ENCODE peak calls at places on chromosomes 7 and 10, in ten cellular contexts. X is endothelial cell, H is left lung, U is GM12865, R is GM13977, Q is fibroblast of lung, K is OCI-LY7, O is HCT116, M is mesothelial cell of epicardium, L is thoracic aorta. E is an unnamed sample.

GRCh38 chr10:58854811-58855210 is 321.6 kb upstream of the PHYHIPL start:
- DNase-seq in X (no peak), H (no peak), U (no peak), R (no peak), Q (no peak), K (no peak), O (no peak), M (no peak), L (no peak), E (no peak)

GRCh38 chr10:51422311-51423120 is 276.9 kb downstream of the CSTF2T start:
- DNase-seq in X (peak; percentile 50), H (no peak), U (peak; percentile 54), R (peak; percentile 23), Q (peak; percentile 80), K (peak; percentile 23), O (peak; percentile 16), M (peak; percentile 59), L (no peak), E (no peak)

GRCh38 chr10:59876695-59877094 is 29.7 kb downstream of the CCDC6 start:
- DNase-seq in X (no peak), H (no peak), U (no peak), R (no peak), Q (no peak), K (no peak), O (no peak), M (no peak), L (no peak), E (no peak)

GRCh38 chr10:97127960-97128850 is 57.6 kb downstream of the SLIT1 start:
- DNase-seq in X (no peak), H (no peak), U (no peak), R (no peak), Q (no peak), K (no peak), O (no peak), M (no peak), L (no peak), E (no peak)

GRCh38 chr10:61973923-61974322 is 72.4 kb downstream of the ARID5B start:
- DNase-seq in X (no peak), H (no peak), U (peak; percentile 37), R (no peak), Q (peak; percentile 10), K (peak; percentile 62), O (no peak), M (no peak), L (no peak), E (no peak)

GRCh38 chr7:119270045-119270464 is 1002.9 kb upstream of the KCND2 start:
- DNase-seq in X (peak; percentile 49), H (no peak), U (peak; percentile 71), R (peak; percentile 6), Q (peak; percentile 77), K (peak; percentile 73), O (peak; percentile 56), M (peak; percentile 45), L (no peak), E (no peak)

GRCh38 chr7:25493811-25494366 is 265.6 kb upstream of the NPVF start:
- DNase-seq in X (no peak), H (no peak), U (no peak), R (no peak), Q (no peak), K (no peak), O (no peak), M (no peak), L (no peak), E (no peak)

GRCh38 chr10:114544045-114544659 is 113.9 kb downstream of the ABLIM1 start:
- DNase-seq in X (no peak), H (no peak), U (peak; percentile 91), R (peak; percentile 65), Q (no peak), K (peak; percentile 96), O (no peak), M (no peak), L (no peak), E (peak; percentile 49)

GRCh38 chr7:47389171-47389922 is 192.6 kb downstream of the TNS3 start:
- DNase-seq in X (no peak), H (no peak), U (no peak), R (no peak), Q (no peak), K (no peak), O (no peak), M (no peak), L (no peak), E (no peak)

GRCh38 chr10:99921948-99922347 is 87.8 kb downstream of the DNMBP start:
- DNase-seq in X (no peak), H (no peak), U (no peak), R (no peak), Q (no peak), K (no peak), O (peak; percentile 71), M (no peak), L (no peak), E (no peak)

GRCh38 chr10:8088504-8088903 is 34.0 kb downstream of the GATA3 start:
- DNase-seq in X (no peak), H (no peak), U (peak; percentile 43), R (peak; percentile 55), Q (no peak), K (no peak), O (no peak), M (no peak), L (no peak), E (no peak)

GRCh38 chr7:128027485-128027980 is 3.7 kb downstream of the LRRC4 start:
- DNase-seq in X (no peak), H (no peak), U (no peak), R (no peak), Q (no peak), K (no peak), O (no peak), M (no peak), L (no peak), E (no peak)

GRCh38 chr10:133002685-133003084 is 60.3 kb upstream of the CFAP46 start:
- DNase-seq in X (no peak), H (no peak), U (no peak), R (no peak), Q (no peak), K (no peak), O (no peak), M (no peak), L (no peak), E (no peak)

GRCh38 chr10:63143984-63144383 is 10.9 kb downstream of the NRBF2 start:
- DNase-seq in X (no peak), H (no peak), U (no peak), R (no peak), Q (no peak), K (no peak), O (no peak), M (no peak), L (no peak), E (no peak)

GRCh38 chr7:107234436-107234835 is 65.6 kb downstream of the HBP1 start:
- DNase-seq in X (no peak), H (no peak), U (no peak), R (no peak), Q (no peak), K (no peak), O (no peak), M (no peak), L (no peak), E (no peak)

GRCh38 chr10:71077143-71077581 is 135.2 kb upstream of the UNC5B start:
- DNase-seq in X (no peak), H (peak; percentile 57), U (no peak), R (no peak), Q (no peak), K (no peak), O (no peak), M (peak; percentile 36), L (no peak), E (peak; percentile 4)

GRCh38 chr10:33196710-33197406 is 137.6 kb downstream of the NRP1 start:
- DNase-seq in X (no peak), H (no peak), U (no peak), R (no peak), Q (peak; percentile 37), K (no peak), O (no peak), M (no peak), L (no peak), E (no peak)

GRCh38 chr10:130615463-130615862 is 479.3 kb downstream of the GLRX3 start:
- DNase-seq in X (no peak), H (no peak), U (no peak), R (no peak), Q (no peak), K (no peak), O (no peak), M (no peak), L (no peak), E (no peak)

DNA sequence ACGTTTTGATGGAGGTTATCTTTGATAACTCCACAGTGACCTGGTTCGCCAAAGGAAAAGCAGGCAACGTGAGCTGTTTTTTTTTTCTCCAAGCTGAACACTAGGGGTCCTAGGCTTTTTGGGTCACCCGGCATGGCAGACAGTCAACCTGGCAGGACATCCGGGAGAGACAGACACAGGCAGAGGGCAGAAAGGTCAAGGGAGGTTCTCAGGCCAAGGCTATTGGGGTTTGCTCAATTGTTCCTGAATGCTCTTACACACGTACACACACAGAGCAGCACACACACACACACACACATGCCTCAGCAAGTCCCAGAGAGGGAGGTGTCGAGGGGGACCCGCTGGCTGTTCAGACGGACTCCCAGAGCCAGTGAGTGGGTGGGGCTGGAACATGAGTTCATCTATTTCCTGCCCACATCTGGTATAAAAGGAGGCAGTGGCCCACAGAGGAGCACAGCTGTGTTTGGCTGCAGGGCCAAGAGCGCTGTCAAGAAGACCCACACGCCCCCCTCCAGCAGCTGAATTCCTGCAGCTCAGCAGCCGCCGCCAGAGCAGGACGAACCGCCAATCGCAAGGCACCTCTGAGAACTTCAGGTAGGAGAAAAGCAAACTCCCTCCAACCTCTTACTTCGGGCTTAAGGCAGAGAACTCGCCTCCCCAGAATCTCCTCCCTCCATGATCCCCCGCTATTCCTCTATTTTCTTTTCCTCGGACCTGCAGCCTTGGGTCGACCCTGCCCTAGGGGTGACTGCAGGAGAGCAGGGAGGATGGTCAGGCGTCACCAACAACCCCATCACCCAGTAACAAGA is at the start of gene SERPINE1:
- DNase-seq in X (peak; percentile 41), H (peak; percentile 79), U (peak; percentile 85), R (peak; percentile 79), Q (peak; percentile 100), K (peak; percentile 76), O (peak; percentile 86), M (peak; percentile 79), L (peak; percentile 97), E (peak; percentile 25)
- TF ChIP-seq CTCF in X (no peak), H (no peak), U (peak; percentile 37), R (peak; percentile 25), Q (peak; percentile 26), K (peak; percentile 55), O (peak; percentile 41), M (peak; percentile 34), L (no peak), E (no peak)

GRCh38 chr7:945556-946255 is 8.8 kb downstream of the ADAP1 start:
- DNase-seq in X (no peak), H (peak; percentile 95), U (no peak), R (no peak), Q (no peak), K (no peak), O (peak; percentile 86), M (no peak), L (no peak), E (no peak)
- TF ChIP-seq CTCF in X (no peak), H (no peak), U (no peak), R (no peak), Q (no peak), K (no peak), O (no peak), M (no peak), L (no peak), E (no peak)

GRCh38 chr7:143321734-143322133 is 5.8 kb downstream of the CLCN1 start:
- DNase-seq in X (no peak), H (no peak), U (no peak), R (no peak), Q (no peak), K (no peak), O (no peak), M (no peak), L (no peak), E (no peak)
- TF ChIP-seq CTCF in X (no peak), H (no peak), U (no peak), R (no peak), Q (no peak), K (no peak), O (peak; percentile 35), M (no peak), L (no peak), E (no peak)

GRCh38 chr10:116007256-116007891 is 265.6 kb downstream of the GFRA1 start:
- DNase-seq in X (no peak), H (no peak), U (no peak), R (no peak), Q (no peak), K (no peak), O (no peak), M (no peak), L (no peak), E (no peak)
- TF ChIP-seq CTCF in X (no peak), H (no peak), U (no peak), R (no peak), Q (no peak), K (no peak), O (no peak), M (no peak), L (no peak), E (no peak)